ENCODE peak calls at places on chromosome 2, in ten cellular contexts. W, E, D, I, V, L, P, J, T and S are unnamed samples.

GRCh38 chr2:78845786-78846185 is 179.7 kb upstream of the REG3G start:
- DNase-seq in D (no peak), V (no peak), W (no peak), T (no peak), J (no peak), L (no peak), I (no peak), E (no peak), P (no peak), S (no peak)

GRCh38 chr2:80238692-80239469 is 65.7 kb downstream of the LRRTM1 start:
- DNase-seq in T (no peak), L (no peak), D (peak; percentile 7), P (peak; percentile 81), V (no peak), I (no peak), E (no peak), J (peak; percentile 20), W (no peak), S (peak; percentile 10)

GRCh38 chr2:1757567-1757966 is 13.3 kb upstream of the PXDN start:
- DNase-seq in D (no peak), P (no peak), T (no peak), E (no peak), V (no peak), W (no peak), J (no peak), L (no peak), I (no peak), S (no peak)

GRCh38 chr2:71943238-71944182 is 204.2 kb downstream of the CYP26B1 start:
- DNase-seq in L (no peak), E (no peak), T (no peak), V (peak; percentile 71), I (peak; percentile 53), W (no peak), D (no peak), P (no peak), J (no peak), S (no peak)

GRCh38 chr2:197453914-197454398 is 604 bp downstream of the COQ10B start:
- DNase-seq in V (no peak), J (peak; percentile 17), W (peak; percentile 83), D (peak; percentile 80), E (peak; percentile 89), P (no peak), I (no peak), T (no peak), L (peak; percentile 70), S (no peak)

GRCh38 chr2:8149985-8150547 is 531.8 kb upstream of the ID2 start:
- DNase-seq in T (no peak), D (no peak), L (no peak), V (no peak), W (no peak), I (no peak), E (no peak), P (peak; percentile 61), J (no peak), S (no peak)

GRCh38 chr2:92072461-92073035 is 2798.7 kb upstream of the TEKT4 start:
- DNase-seq in J (no peak), E (no peak), D (no peak), P (no peak), T (no peak), V (no peak), W (no peak), L (no peak), I (no peak), S (no peak)

GRCh38 chr2:131034122-131035051 is 58.9 kb downstream of the FAM168B start:
- DNase-seq in J (no peak), W (no peak), D (no peak), P (peak; percentile 77), T (no peak), E (peak; percentile 51), L (no peak), V (no peak), I (no peak), S (no peak)

GRCh38 chr2:134052173-134052572 is 201.7 kb upstream of the MGAT5 start:
- DNase-seq in J (no peak), E (no peak), W (no peak), I (no peak), V (no peak), L (no peak), D (no peak), T (no peak), P (no peak), S (no peak)

GRCh38 chr2:223222397-223222796 is 170.4 kb downstream of the KCNE4 start:
- DNase-seq in I (no peak), W (no peak), J (no peak), P (peak; percentile 52), V (no peak), E (peak; percentile 95), D (no peak), T (no peak), L (no peak), S (no peak)

GRCh38 chr2:113910110-113910717 is 20.3 kb downstream of the ACTR3 start:
- DNase-seq in D (peak; percentile 15), P (no peak), I (no peak), T (no peak), V (no peak), W (no peak), J (no peak), L (no peak), E (peak; percentile 15), S (no peak)

GRCh38 chr2:58427572-58428285 is 186.6 kb upstream of the FANCL start:
- DNase-seq in T (no peak), J (peak; percentile 42), D (no peak), W (no peak), I (no peak), E (no peak), L (no peak), P (peak; percentile 46), V (no peak), S (no peak)

GRCh38 chr2:181745796-181746540 is 65.7 kb upstream of the NEUROD1 start:
- DNase-seq in V (no peak), J (no peak), E (no peak), L (no peak), P (no peak), W (no peak), T (no peak), D (no peak), I (no peak), S (no peak)

GRCh38 chr2:96305091-96305978 is at the start of gene SNRNP200:
- DNase-seq in W (peak; percentile 84), P (peak; percentile 94), J (peak; percentile 91), T (peak; percentile 28), D (peak; percentile 69), V (peak; percentile 90), E (peak; percentile 65), I (peak; percentile 90), L (peak; percentile 85), S (peak; percentile 93)

DNA sequence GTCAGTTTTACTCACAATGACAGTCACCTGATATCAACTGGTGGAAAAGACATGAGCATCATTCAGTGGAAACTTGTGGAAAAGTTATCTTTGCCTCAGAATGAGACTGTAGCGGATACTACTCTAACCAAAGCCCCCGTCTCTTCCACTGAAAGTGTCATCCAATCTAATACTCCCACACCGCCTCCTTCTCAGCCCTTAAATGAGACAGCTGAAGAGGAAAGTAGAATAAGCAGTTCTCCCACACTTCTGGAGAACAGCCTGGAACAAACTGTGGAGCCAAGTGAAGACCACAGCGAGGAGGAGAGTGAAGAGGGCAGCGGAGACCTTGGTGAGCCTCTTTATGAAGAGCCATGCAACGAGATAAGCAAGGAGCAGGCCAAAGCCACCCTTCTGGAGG is 31.2 kb downstream of the COX7A2L start:
- DNase-seq in L (no peak), P (no peak), V (no peak), T (no peak), D (no peak), J (no peak), I (no peak), W (no peak), E (no peak), S (no peak)
- H3K36me3 ChIP-seq in L (peaks cover 48% of the 10 kb centered on the region), P (peaks cover 50% of the 10 kb centered on the region), V (peaks cover 4% of the 10 kb centered on the region), T (peaks cover 5% of the 10 kb centered on the region), D (peaks cover 42% of the 10 kb centered on the region), J (peaks cover 16% of the 10 kb centered on the region), I (peaks cover 53% of the 10 kb centered on the region), W (peaks cover 15% of the 10 kb centered on the region), E (peaks cover 4% of the 10 kb centered on the region), S (peaks cover 80% of the 10 kb centered on the region)

DNA sequence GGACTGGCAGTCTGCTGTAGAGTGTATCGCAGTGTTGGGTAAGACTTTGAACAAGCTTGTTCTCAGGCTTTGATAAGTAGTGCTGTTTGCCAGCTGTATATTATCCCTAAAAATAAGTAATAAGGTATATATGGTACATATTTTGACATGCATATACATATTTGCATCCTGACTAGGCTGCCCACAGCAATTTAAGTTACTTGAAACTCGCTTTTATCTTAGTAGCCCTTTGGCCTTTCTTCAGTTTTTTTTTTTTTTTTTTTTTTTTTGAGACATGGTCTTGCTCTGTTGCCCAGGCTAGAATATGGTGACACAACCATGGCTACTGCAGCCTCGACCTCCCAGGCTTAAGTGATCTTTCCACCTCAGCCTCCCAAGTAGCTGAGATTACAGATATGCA is 18.2 kb downstream of the MSH6 start:
- DNase-seq in P (no peak), D (no peak), W (no peak), I (no peak), L (no peak), V (no peak), E (no peak), J (no peak), T (no peak), S (no peak)
- H3K36me3 ChIP-seq in P (peaks cover 98% of the 10 kb centered on the region), D (peaks cover 72% of the 10 kb centered on the region), W (peaks cover 88% of the 10 kb centered on the region), I (peaks cover 99% of the 10 kb centered on the region), L (peaks cover 100% of the 10 kb centered on the region), V (peaks cover 22% of the 10 kb centered on the region), E (peaks cover 18% of the 10 kb centered on the region), J (peaks cover 56% of the 10 kb centered on the region), T (peaks cover 13% of the 10 kb centered on the region), S (peaks cover 99% of the 10 kb centered on the region)

GRCh38 chr2:229832499-229832898 is 89.3 kb downstream of the TRIP12 start:
- DNase-seq in P (no peak), W (no peak), L (no peak), I (no peak), D (no peak), E (no peak), V (no peak), T (no peak), J (no peak), S (no peak)
- H3K36me3 ChIP-seq in P (peaks cover 68% of the 10 kb centered on the region), W (peaks cover 16% of the 10 kb centered on the region), L (peaks cover 63% of the 10 kb centered on the region), I (peaks cover 44% of the 10 kb centered on the region), D (no peaks in the 10 kb centered on the region), E (peaks cover 5% of the 10 kb centered on the region), V (peaks cover 7% of the 10 kb centered on the region), T (peaks cover 17% of the 10 kb centered on the region), J (no peaks in the 10 kb centered on the region), S (peaks cover 58% of the 10 kb centered on the region)

GRCh38 chr2:164903214-164903613 is 52.1 kb downstream of the SLC38A11 start:
- DNase-seq in J (no peak), V (no peak), E (peak; percentile 38), L (no peak), P (peak; percentile 75), D (no peak), T (no peak), W (no peak), I (no peak), S (no peak)

GRCh38 chr2:164897521-164898260 is 56.1 kb upstream of the COBLL1 start:
- DNase-seq in V (no peak), I (no peak), P (no peak), W (no peak), T (no peak), E (no peak), L (no peak), D (no peak), J (no peak), S (no peak)

GRCh38 chr2:164896634-164897033 is 55.0 kb upstream of the COBLL1 start:
- DNase-seq in I (no peak), E (peak; percentile 93), J (peak; percentile 67), V (no peak), D (peak; percentile 24), T (no peak), P (peak; percentile 52), W (no peak), L (no peak), S (no peak)

GRCh38 chr2:164896226-164896625 is 54.6 kb upstream of the COBLL1 start:
- DNase-seq in P (peak; percentile 67), W (no peak), V (no peak), E (peak; percentile 55), T (no peak), I (no peak), J (no peak), L (no peak), D (no peak), S (no peak)

GRCh38 chr2:164898475-164898874 is 56.9 kb downstream of the SLC38A11 start:
- DNase-seq in T (no peak), W (no peak), V (no peak), J (no peak), L (no peak), D (no peak), P (peak; percentile 75), I (no peak), E (peak; percentile 73), S (no peak)
- H3K36me3 ChIP-seq in T (no peaks in the 10 kb centered on the region), W (no peaks in the 10 kb centered on the region), V (no peaks in the 10 kb centered on the region), J (no peaks in the 10 kb centered on the region), L (no peaks in the 10 kb centered on the region), D (no peaks in the 10 kb centered on the region), P (no peaks in the 10 kb centered on the region), I (no peaks in the 10 kb centered on the region), E (no peaks in the 10 kb centered on the region), S (no peaks in the 10 kb centered on the region)